ENCODE peak calls at places on chromosomes 4 and X, in five cellular contexts. One of them, this sample, is unnamed.

GRCh38 chrX:9072281-9072680 is 38.4 kb upstream of the FAM9B start:
- DNase-seq in T-helper 2 cell: no peak
- DNase-seq in anterior cingulate cortex: no peak
- DNase-seq in GM10248: no peak
- DNase-seq in brain microvascular endothelial cell: no peak
- DNase-seq in this sample: no peak

GRCh38 chr4:149344436-149344835 is 471.2 kb downstream of the IQCM start:
- DNase-seq in T-helper 2 cell: no peak
- DNase-seq in anterior cingulate cortex: no peak
- DNase-seq in GM10248: no peak
- DNase-seq in brain microvascular endothelial cell: peak
- DNase-seq in this sample: no peak

GRCh38 chrX:148600131-148600530 is 99.7 kb downstream of the AFF2 start:
- DNase-seq in T-helper 2 cell: no peak
- DNase-seq in anterior cingulate cortex: no peak
- DNase-seq in GM10248: no peak
- DNase-seq in brain microvascular endothelial cell: no peak
- DNase-seq in this sample: no peak

GRCh38 chr4:33737721-33738120 is 2506.6 kb downstream of the ARAP2 start:
- DNase-seq in T-helper 2 cell: no peak
- DNase-seq in anterior cingulate cortex: no peak
- DNase-seq in GM10248: no peak
- DNase-seq in brain microvascular endothelial cell: no peak
- DNase-seq in this sample: no peak

GRCh38 chr4:88341227-88342192 is 37.1 kb upstream of the HERC6 start:
- DNase-seq in T-helper 2 cell: no peak
- DNase-seq in anterior cingulate cortex: peak
- DNase-seq in GM10248: no peak
- DNase-seq in brain microvascular endothelial cell: peak
- DNase-seq in this sample: no peak

GRCh38 chr4:53744446-53745160 is 153.3 kb upstream of the LNX1 start:
- DNase-seq in T-helper 2 cell: no peak
- DNase-seq in anterior cingulate cortex: no peak
- DNase-seq in GM10248: no peak
- DNase-seq in brain microvascular endothelial cell: no peak
- DNase-seq in this sample: no peak

GRCh38 chr4:40617903-40618302 is 11.8 kb downstream of the RBM47 start:
- DNase-seq in T-helper 2 cell: no peak
- DNase-seq in anterior cingulate cortex: no peak
- DNase-seq in GM10248: no peak
- DNase-seq in brain microvascular endothelial cell: no peak
- DNase-seq in this sample: no peak

GRCh38 chr4:13601060-13601459 is 26.5 kb downstream of the BOD1L1 start:
- DNase-seq in T-helper 2 cell: no peak
- DNase-seq in anterior cingulate cortex: no peak
- DNase-seq in GM10248: peak
- DNase-seq in brain microvascular endothelial cell: no peak
- DNase-seq in this sample: no peak

GRCh38 chrX:15903186-15903681 is 48.6 kb upstream of the AP1S2 start:
- DNase-seq in T-helper 2 cell: no peak
- DNase-seq in anterior cingulate cortex: no peak
- DNase-seq in GM10248: peak
- DNase-seq in brain microvascular endothelial cell: no peak
- DNase-seq in this sample: no peak

GRCh38 chrX:37759878-37760418 is 19.9 kb upstream of the CYBB start:
- DNase-seq in T-helper 2 cell: no peak
- DNase-seq in anterior cingulate cortex: no peak
- DNase-seq in GM10248: no peak
- DNase-seq in brain microvascular endothelial cell: no peak
- DNase-seq in this sample: no peak

GRCh38 chr4:24433515-24434192 is 150.7 kb downstream of the DHX15 start:
- DNase-seq in T-helper 2 cell: no peak
- DNase-seq in anterior cingulate cortex: no peak
- DNase-seq in GM10248: no peak
- DNase-seq in brain microvascular endothelial cell: no peak
- DNase-seq in this sample: no peak

GRCh38 chr4:159105063-159105414 is 2.2 kb downstream of the RAPGEF2 start:
- DNase-seq in T-helper 2 cell: no peak
- DNase-seq in anterior cingulate cortex: no peak
- DNase-seq in GM10248: no peak
- DNase-seq in brain microvascular endothelial cell: peak
- DNase-seq in this sample: no peak

GRCh38 chr4:170589597-170590191 is 499.9 kb upstream of the AADAT start:
- DNase-seq in T-helper 2 cell: no peak
- DNase-seq in anterior cingulate cortex: no peak
- DNase-seq in GM10248: peak
- DNase-seq in brain microvascular endothelial cell: peak
- DNase-seq in this sample: no peak

GRCh38 chr4:14532436-14532835 is 469.8 kb upstream of the CPEB2 start:
- DNase-seq in T-helper 2 cell: no peak
- DNase-seq in anterior cingulate cortex: no peak
- DNase-seq in GM10248: no peak
- DNase-seq in brain microvascular endothelial cell: no peak
- DNase-seq in this sample: no peak

GRCh38 chr4:185945238-185945637 is 123.7 kb upstream of the TLR3 start:
- DNase-seq in T-helper 2 cell: no peak
- DNase-seq in anterior cingulate cortex: no peak
- DNase-seq in GM10248: no peak
- DNase-seq in brain microvascular endothelial cell: no peak
- DNase-seq in this sample: no peak

GRCh38 chr4:138204507-138204906 is 37.6 kb downstream of the SLC7A11 start:
- DNase-seq in T-helper 2 cell: no peak
- DNase-seq in anterior cingulate cortex: no peak
- DNase-seq in GM10248: no peak
- DNase-seq in brain microvascular endothelial cell: no peak
- DNase-seq in this sample: no peak

GRCh38 chr4:67436742-67437141 is 108.6 kb downstream of the CENPC start:
- DNase-seq in T-helper 2 cell: no peak
- DNase-seq in anterior cingulate cortex: no peak
- DNase-seq in GM10248: no peak
- DNase-seq in brain microvascular endothelial cell: no peak
- DNase-seq in this sample: no peak

GRCh38 chrX:69024931-69025330 is 140.3 kb downstream of the PJA1 start:
- DNase-seq in T-helper 2 cell: no peak
- DNase-seq in anterior cingulate cortex: no peak
- DNase-seq in GM10248: no peak
- DNase-seq in brain microvascular endothelial cell: peak
- DNase-seq in this sample: no peak

GRCh38 chr4:128528793-128529553 is 241.4 kb upstream of the PGRMC2 start:
- DNase-seq in T-helper 2 cell: no peak
- DNase-seq in anterior cingulate cortex: no peak
- DNase-seq in GM10248: no peak
- DNase-seq in brain microvascular endothelial cell: peak
- DNase-seq in this sample: no peak

GRCh38 chr4:122623637-122624036 is 2.8 kb upstream of the IL21 start:
- DNase-seq in T-helper 2 cell: no peak
- DNase-seq in anterior cingulate cortex: no peak
- DNase-seq in GM10248: no peak
- DNase-seq in brain microvascular endothelial cell: no peak
- DNase-seq in this sample: no peak

GRCh38 chrX:148540114-148540513 is 39.7 kb downstream of the AFF2 start:
- DNase-seq in T-helper 2 cell: no peak
- DNase-seq in anterior cingulate cortex: no peak
- DNase-seq in GM10248: no peak
- DNase-seq in brain microvascular endothelial cell: no peak
- DNase-seq in this sample: no peak

GRCh38 chr4:36812153-36812552 is 432.4 kb upstream of the NWD2 start:
- DNase-seq in T-helper 2 cell: no peak
- DNase-seq in anterior cingulate cortex: no peak
- DNase-seq in GM10248: no peak
- DNase-seq in brain microvascular endothelial cell: no peak
- DNase-seq in this sample: no peak

GRCh38 chrX:135543924-135544323 is 23.5 kb downstream of the INTS6L start:
- DNase-seq in T-helper 2 cell: no peak
- DNase-seq in anterior cingulate cortex: no peak
- DNase-seq in GM10248: no peak
- DNase-seq in brain microvascular endothelial cell: no peak
- DNase-seq in this sample: peak

GRCh38 chr4:128286474-128287158 is 997 bp downstream of the PGRMC2 start:
- DNase-seq in T-helper 2 cell: no peak
- DNase-seq in anterior cingulate cortex: no peak
- DNase-seq in GM10248: peak
- DNase-seq in brain microvascular endothelial cell: no peak
- DNase-seq in this sample: no peak

GRCh38 chr4:89056953-89057398 is at the start of gene FAM13A:
- DNase-seq in T-helper 2 cell: no peak
- DNase-seq in anterior cingulate cortex: peak
- DNase-seq in GM10248: no peak
- DNase-seq in brain microvascular endothelial cell: peak
- DNase-seq in this sample: no peak

GRCh38 chr4:26267087-26267486 is 53.7 kb upstream of the RBPJ start:
- DNase-seq in T-helper 2 cell: no peak
- DNase-seq in anterior cingulate cortex: no peak
- DNase-seq in GM10248: no peak
- DNase-seq in brain microvascular endothelial cell: no peak
- DNase-seq in this sample: no peak

GRCh38 chrX:65536291-65536690 is 1.7 kb upstream of the LAS1L start:
- DNase-seq in T-helper 2 cell: no peak
- DNase-seq in anterior cingulate cortex: no peak
- DNase-seq in GM10248: no peak
- DNase-seq in brain microvascular endothelial cell: no peak
- DNase-seq in this sample: no peak

GRCh38 chrX:16112428-16112827 is 10.9 kb upstream of the GRPR start:
- DNase-seq in T-helper 2 cell: no peak
- DNase-seq in anterior cingulate cortex: no peak
- DNase-seq in GM10248: no peak
- DNase-seq in brain microvascular endothelial cell: no peak
- DNase-seq in this sample: no peak

GRCh38 chr4:140993350-140993749 is 139.9 kb downstream of the RNF150 start:
- DNase-seq in T-helper 2 cell: no peak
- DNase-seq in anterior cingulate cortex: no peak
- DNase-seq in GM10248: no peak
- DNase-seq in brain microvascular endothelial cell: no peak
- DNase-seq in this sample: no peak

GRCh38 chr4:140103676-140104075 is 50.3 kb downstream of the MAML3 start:
- DNase-seq in T-helper 2 cell: no peak
- DNase-seq in anterior cingulate cortex: no peak
- DNase-seq in GM10248: no peak
- DNase-seq in brain microvascular endothelial cell: peak
- DNase-seq in this sample: no peak

GRCh38 chrX:41857670-41858069 is 65.7 kb downstream of the CASK start:
- DNase-seq in T-helper 2 cell: no peak
- DNase-seq in anterior cingulate cortex: no peak
- DNase-seq in GM10248: no peak
- DNase-seq in brain microvascular endothelial cell: no peak
- DNase-seq in this sample: no peak

GRCh38 chr4:21469438-21470032 is 479.0 kb downstream of the KCNIP4 start:
- DNase-seq in T-helper 2 cell: no peak
- DNase-seq in anterior cingulate cortex: no peak
- DNase-seq in GM10248: peak
- DNase-seq in brain microvascular endothelial cell: peak
- DNase-seq in this sample: no peak

GRCh38 chr4:173125216-173125812 is 43.3 kb upstream of the GALNT7 start:
- DNase-seq in T-helper 2 cell: no peak
- DNase-seq in anterior cingulate cortex: no peak
- DNase-seq in GM10248: no peak
- DNase-seq in brain microvascular endothelial cell: no peak
- DNase-seq in this sample: no peak

GRCh38 chr4:26150948-26151347 is 169.9 kb upstream of the RBPJ start:
- DNase-seq in T-helper 2 cell: no peak
- DNase-seq in anterior cingulate cortex: no peak
- DNase-seq in GM10248: no peak
- DNase-seq in brain microvascular endothelial cell: no peak
- DNase-seq in this sample: no peak